ENCODE peak calls at places on chromosomes 7 and 10, in eight cellular contexts. Q, G, E, M, I, S, Z and L are unnamed samples.

GRCh38 chr7:106369349-106369748 is 84.6 kb upstream of the NAMPT start:
- DNase-seq in Q (no peak), G (peak; percentile 9), E (no peak), M (no peak), I (no peak), S (no peak), Z (no peak), L (no peak)

GRCh38 chr10:71124921-71125748 is 87.2 kb upstream of the UNC5B start:
- DNase-seq in Q (no peak), G (no peak), E (no peak), M (peak; percentile 55), I (no peak), S (no peak), Z (no peak), L (no peak)

GRCh38 chr7:28755255-28755654 is 202.9 kb downstream of the TRIL start:
- DNase-seq in Q (no peak), G (no peak), E (no peak), M (peak; percentile 74), I (no peak), S (no peak), Z (no peak), L (no peak)

GRCh38 chr7:32228601-32229000 is 158.4 kb upstream of the PDE1C start:
- DNase-seq in Q (no peak), G (no peak), E (no peak), M (no peak), I (no peak), S (no peak), Z (no peak), L (no peak)

GRCh38 chr10:15211464-15211979 is 43.0 kb upstream of the NMT2 start:
- DNase-seq in Q (no peak), G (peak; percentile 19), E (no peak), M (no peak), I (peak; percentile 60), S (no peak), Z (no peak), L (no peak)

GRCh38 chr10:34985823-34986222 is 104.3 kb downstream of the CUL2 start:
- DNase-seq in Q (no peak), G (no peak), E (no peak), M (no peak), I (no peak), S (no peak), Z (no peak), L (no peak)

GRCh38 chr10:125802739-125803138 is 20.3 kb downstream of the UROS start:
- DNase-seq in Q (no peak), G (no peak), E (no peak), M (no peak), I (no peak), S (no peak), Z (no peak), L (no peak)

GRCh38 chr10:34954142-34954541 is 136.0 kb downstream of the CUL2 start:
- DNase-seq in Q (peak; percentile 94), G (no peak), E (no peak), M (peak; percentile 83), I (no peak), S (no peak), Z (no peak), L (peak; percentile 95)

GRCh38 chr10:132022241-132022640 is 40.5 kb upstream of the BNIP3 start:
- DNase-seq in Q (no peak), G (no peak), E (no peak), M (no peak), I (no peak), S (no peak), Z (peak; percentile 60), L (no peak)

GRCh38 chr7:125529237-125529636 is 599.6 kb upstream of the POT1 start:
- DNase-seq in Q (no peak), G (no peak), E (no peak), M (no peak), I (no peak), S (no peak), Z (no peak), L (no peak)

GRCh38 chr7:1081931-1082401 is 5.9 kb upstream of the GPER1 start:
- DNase-seq in Q (no peak), G (peak; percentile 26), E (peak; percentile 90), M (no peak), I (no peak), S (no peak), Z (no peak), L (no peak)

GRCh38 chr10:107554351-107554750 is 389.8 kb upstream of the SORCS1 start:
- DNase-seq in Q (no peak), G (no peak), E (no peak), M (no peak), I (no peak), S (no peak), Z (no peak), L (no peak)

GRCh38 chr7:87715511-87715910 is 87.3 kb downstream of the RUNDC3B start:
- DNase-seq in Q (no peak), G (no peak), E (no peak), M (no peak), I (no peak), S (no peak), Z (no peak), L (no peak)

GRCh38 chr7:128092221-128092620 is 61.0 kb upstream of the LRRC4 start:
- DNase-seq in Q (peak; percentile 36), G (no peak), E (no peak), M (no peak), I (no peak), S (no peak), Z (no peak), L (no peak)

GRCh38 chr10:65571011-65571570 is 1354.7 kb upstream of the LRRTM3 start:
- DNase-seq in Q (no peak), G (peak; percentile 6), E (peak; percentile 4), M (no peak), I (peak; percentile 35), S (no peak), Z (no peak), L (no peak)

GRCh38 chr7:139094596-139094995 is 14.9 kb downstream of the ZC3HAV1 start:
- DNase-seq in Q (no peak), G (no peak), E (no peak), M (no peak), I (no peak), S (no peak), Z (no peak), L (no peak)

GRCh38 chr7:139094030-139094429 is 15.5 kb downstream of the ZC3HAV1 start:
- DNase-seq in Q (no peak), G (no peak), E (no peak), M (no peak), I (no peak), S (no peak), Z (no peak), L (no peak)

GRCh38 chr7:139092090-139092796 is 17.3 kb downstream of the ZC3HAV1 start:
- DNase-seq in Q (no peak), G (no peak), E (no peak), M (no peak), I (no peak), S (no peak), Z (no peak), L (no peak)

GRCh38 chr7:139091677-139091996 is 17.9 kb downstream of the ZC3HAV1 start:
- DNase-seq in Q (no peak), G (no peak), E (no peak), M (no peak), I (no peak), S (no peak), Z (no peak), L (no peak)

DNA sequence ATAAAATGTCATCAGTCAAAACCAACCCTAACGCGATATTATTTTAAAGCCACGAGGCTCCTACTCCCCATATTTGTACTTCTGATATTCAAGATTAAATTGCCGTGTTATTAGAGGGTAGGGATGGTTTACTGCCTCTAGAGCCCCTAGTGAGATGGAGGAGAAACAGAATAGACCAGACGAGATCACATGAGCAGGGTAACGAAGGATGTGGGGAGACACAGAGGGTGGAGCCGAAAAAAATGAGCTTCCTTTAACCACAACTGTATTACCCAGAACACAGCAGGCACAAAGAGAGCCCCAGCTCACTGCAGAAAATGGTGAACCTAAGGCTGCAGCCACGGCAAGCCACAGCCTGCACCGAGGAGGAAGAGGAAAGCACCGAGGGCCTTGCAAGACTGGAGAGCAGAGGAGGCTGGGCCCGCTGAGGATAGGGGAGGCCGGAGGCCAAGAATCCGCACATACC is 14.3 kb downstream of the ZC3HAV1 start:
- DNase-seq in Q (no peak), G (no peak), E (no peak), M (no peak), I (no peak), S (peak; percentile 94), Z (no peak), L (no peak)
- TF ChIP-seq CTCF in Q (no peak), G (no peak), E (no peak), M (no peak), I (no peak), S (no peak), Z (no peak), L (no peak)

GRCh38 chr7:137081694-137082093 is 213.2 kb downstream of the CHRM2 start:
- DNase-seq in Q (peak; percentile 36), G (no peak), E (peak; percentile 75), M (peak; percentile 69), I (no peak), S (no peak), Z (peak; percentile 91), L (no peak)
- TF ChIP-seq POLR2AphosphoS5 in Q (peak; percentile 83), G (no peak), E (peak; percentile 32), M (no peak), I (no peak), S (no peak), Z (peak; percentile 92), L (no peak)

GRCh38 chr7:20795361-20795760 is 8.7 kb upstream of the SP8 start:
- DNase-seq in Q (no peak), G (no peak), E (no peak), M (no peak), I (no peak), S (no peak), Z (no peak), L (no peak)

GRCh38 chr7:20793686-20794394 is 7.2 kb upstream of the SP8 start:
- DNase-seq in Q (no peak), G (peak; percentile 27), E (no peak), M (no peak), I (no peak), S (no peak), Z (no peak), L (no peak)

GRCh38 chr7:20791523-20791879 is 4.8 kb upstream of the SP8 start:
- DNase-seq in Q (no peak), G (no peak), E (no peak), M (no peak), I (no peak), S (no peak), Z (no peak), L (no peak)

GRCh38 chr7:20794676-20795075 is 8.0 kb upstream of the SP8 start:
- DNase-seq in Q (no peak), G (no peak), E (no peak), M (no peak), I (no peak), S (no peak), Z (no peak), L (no peak)

DNA sequence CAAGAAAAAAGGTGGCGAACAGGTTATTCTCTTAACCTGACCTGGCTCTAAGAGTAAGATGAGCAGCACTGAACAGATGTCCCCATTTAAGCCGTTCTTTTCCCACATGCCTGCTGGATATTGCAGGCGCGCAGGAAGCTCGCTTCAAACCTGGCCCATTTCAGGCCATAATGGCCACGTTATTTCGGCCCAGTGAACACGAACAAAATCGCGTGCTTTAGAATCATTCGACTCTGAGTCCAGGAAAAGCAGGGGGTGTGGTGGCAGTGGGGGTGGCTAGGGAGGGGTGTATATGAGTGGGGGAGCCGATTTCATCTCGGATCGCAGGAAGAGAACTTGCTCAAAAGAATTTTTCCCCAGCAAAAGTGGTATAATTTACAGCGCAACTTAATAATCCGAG is 6.6 kb upstream of the SP8 start:
- DNase-seq in Q (no peak), G (no peak), E (no peak), M (no peak), I (no peak), S (no peak), Z (no peak), L (no peak)
- H3K27ac ChIP-seq in Q (no peak overlapping the region), G (no peak overlapping the region), E (no peak overlapping the region), M (no peak overlapping the region), I (no peak overlapping the region), S (no peak overlapping the region), Z (no peak overlapping the region), L (peak overlapping the region; percentile 90)

GRCh38 chr10:88117869-88118632 is 254.6 kb downstream of the PTEN start:
- DNase-seq in Q (no peak), G (peak; percentile 3), E (no peak), M (no peak), I (peak; percentile 10), S (peak; percentile 28), Z (no peak), L (no peak)
- TF ChIP-seq CTCF in Q (no peak), G (peak; percentile 3), E (peak; percentile 29), M (no peak), I (peak; percentile 55), S (no peak), Z (no peak), L (no peak)